ENCODE peak calls at places on chromosomes 13 and 19, in six cellular contexts. B, N, H, L, C and E are unnamed samples.
A peak's percentile ranks its signal among the peaks of the same experiment; 100 is the strongest.

GRCh38 chr13:99377641-99378040 is 70.4 kb upstream of the GPR183 start:
- DNase-seq in L (no peak), N (no peak), C (no peak), H (no peak), B (no peak), E (no peak)

GRCh38 chr13:51323824-51324511 is 15.5 kb upstream of the SERPINE3 start:
- DNase-seq in B (no peak), N (no peak), C (no peak), L (no peak), H (no peak), E (no peak)

GRCh38 chr19:55676384-55676783 is 1.4 kb downstream of the EPN1 start:
- DNase-seq in L (peak; percentile 21), B (no peak), H (no peak), C (peak; percentile 49), N (no peak), E (no peak)

GRCh38 chr19:18053571-18054219 is 33.0 kb downstream of the IL12RB1 start:
- DNase-seq in L (peak; percentile 55), C (peak; percentile 43), N (no peak), H (no peak), B (no peak), E (no peak)

GRCh38 chr19:33796164-33797100 is at the start of gene KCTD15:
- DNase-seq in H (no peak), B (peak; percentile 74), L (no peak), N (no peak), C (peak; percentile 39), E (no peak)

GRCh38 chr19:11387154-11388034 is 3.3 kb upstream of the EPOR start:
- DNase-seq in N (no peak), H (no peak), B (no peak), C (no peak), L (no peak), E (no peak)

GRCh38 chr19:42201489-42202289 is 15.8 kb downstream of the DEDD2 start:
- DNase-seq in C (no peak), B (no peak), L (no peak), N (no peak), H (no peak), E (no peak)

GRCh38 chr13:99656843-99657506 is 155.7 kb downstream of the TM9SF2 start:
- DNase-seq in C (no peak), B (no peak), H (no peak), L (no peak), N (no peak), E (no peak)

GRCh38 chr13:24116103-24116502 is 44.4 kb upstream of the SPATA13 start:
- DNase-seq in L (no peak), N (no peak), H (no peak), C (no peak), B (no peak), E (no peak)

GRCh38 chr13:21118180-21118579 is 56.8 kb upstream of the LATS2 start:
- DNase-seq in H (no peak), B (no peak), N (no peak), L (no peak), C (no peak), E (no peak)

GRCh38 chr13:57631607-57632275 is at the start of gene PCDH17:
- DNase-seq in L (no peak), H (peak; percentile 65), C (peak; percentile 38), N (no peak), B (peak; percentile 7), E (no peak)

GRCh38 chr19:18321729-18322091 is 1.2 kb downstream of the LSM4 start:
- DNase-seq in L (no peak), N (no peak), H (no peak), B (no peak), C (peak; percentile 25), E (no peak)

GRCh38 chr19:463483-464130 is 2.8 kb upstream of the SHC2 start:
- DNase-seq in B (no peak), N (no peak), H (no peak), L (no peak), C (no peak), E (no peak)

GRCh38 chr19:495047-495439 is 1.2 kb upstream of the MADCAM1 start:
- DNase-seq in L (no peak), N (no peak), B (no peak), H (no peak), C (no peak), E (no peak)

GRCh38 chr13:99380402-99380801 is 73.2 kb upstream of the GPR183 start:
- DNase-seq in C (no peak), L (no peak), H (no peak), B (no peak), N (no peak), E (no peak)

GRCh38 chr13:70390064-70390463 is 281.8 kb upstream of the KLHL1 start:
- DNase-seq in N (no peak), L (no peak), H (no peak), C (no peak), B (no peak), E (no peak)

GRCh38 chr13:70388935-70389334 is 280.7 kb upstream of the KLHL1 start:
- DNase-seq in B (no peak), C (no peak), H (no peak), N (no peak), L (no peak), E (no peak)

GRCh38 chr13:70385852-70386251 is 277.6 kb upstream of the KLHL1 start:
- DNase-seq in C (no peak), B (no peak), H (no peak), L (no peak), N (no peak), E (no peak)

GRCh38 chr13:70384156-70384555 is 275.9 kb upstream of the KLHL1 start:
- DNase-seq in H (no peak), L (no peak), C (no peak), N (no peak), B (no peak), E (no peak)

DNA sequence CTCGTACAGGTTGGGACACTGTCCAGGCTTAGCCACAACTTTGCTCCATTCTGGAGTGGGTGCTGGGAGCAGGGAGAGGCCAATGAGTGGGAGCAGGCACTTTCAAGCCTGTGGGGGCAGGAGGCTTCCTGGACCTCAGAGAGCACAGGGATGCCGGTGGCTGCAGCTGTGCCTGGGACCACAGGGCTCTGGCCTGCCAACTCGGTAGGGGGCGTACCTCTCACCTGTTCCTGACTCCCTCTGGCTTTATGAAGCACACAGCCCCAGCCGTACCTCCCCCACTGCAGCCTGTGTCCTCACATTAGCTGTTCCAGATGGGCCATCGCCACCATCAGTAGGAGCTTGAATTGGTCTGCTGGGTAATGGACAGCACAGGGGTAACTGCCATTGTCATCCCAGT is 278.7 kb upstream of the KLHL1 start:
- DNase-seq in H (no peak), N (no peak), C (no peak), L (no peak), B (no peak), E (no peak)
- TF ChIP-seq CTCF in H (no peak), N (no peak), C (no peak), L (no peak), B (no peak), E (no peak)

GRCh38 chr19:32138416-32138815 is 207.0 kb upstream of the ZNF507 start:
- DNase-seq in C (no peak), L (no peak), N (no peak), H (no peak), B (no peak), E (no peak)
- TF ChIP-seq CTCF in C (no peak), L (no peak), N (no peak), H (no peak), B (no peak), E (no peak)

DNA sequence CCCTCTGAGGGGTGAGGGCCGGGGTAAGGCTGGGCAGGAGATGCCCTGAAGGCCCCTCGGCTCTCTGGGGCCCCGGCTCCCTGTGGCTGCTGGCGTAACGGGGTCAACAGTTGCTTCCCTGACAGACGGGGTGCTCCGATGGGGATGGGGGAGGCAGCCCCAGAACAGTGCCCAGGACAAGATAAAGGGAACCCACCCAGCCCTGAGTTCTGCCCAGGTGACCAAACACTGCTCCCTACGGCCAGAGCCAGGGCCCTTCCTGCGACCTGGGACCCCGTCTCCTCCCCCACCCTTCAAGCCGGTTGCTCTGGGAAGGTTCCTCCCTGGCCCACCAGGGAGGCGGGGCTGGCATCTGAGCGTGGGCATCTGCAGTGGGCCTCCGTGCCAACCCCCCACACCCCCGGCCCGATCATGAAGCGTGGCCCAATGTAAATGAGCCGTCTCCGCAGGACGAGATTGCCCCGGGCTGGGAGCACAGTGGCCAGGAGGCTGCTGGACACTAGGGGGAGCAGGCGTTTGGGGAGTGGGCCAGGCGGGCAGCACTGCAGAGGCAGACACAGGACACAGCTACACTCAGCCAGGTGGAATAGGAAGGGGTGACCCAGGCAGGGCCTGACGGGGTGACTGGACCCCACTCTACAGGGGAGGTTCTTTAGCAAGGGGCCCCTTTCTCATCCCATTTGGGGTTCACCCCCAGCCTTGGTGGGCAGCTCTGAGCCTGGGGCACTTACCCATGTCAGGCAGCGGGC is 1.1 kb upstream of the NKPD1 start:
- DNase-seq in C (peak; percentile 26), L (no peak), B (no peak), H (no peak), N (no peak), E (no peak)
- TF ChIP-seq CTCF in C (peak; percentile 73), L (peak; percentile 75), B (no peak), H (peak; percentile 13), N (peak; percentile 23), E (peak; percentile 37)

DNA sequence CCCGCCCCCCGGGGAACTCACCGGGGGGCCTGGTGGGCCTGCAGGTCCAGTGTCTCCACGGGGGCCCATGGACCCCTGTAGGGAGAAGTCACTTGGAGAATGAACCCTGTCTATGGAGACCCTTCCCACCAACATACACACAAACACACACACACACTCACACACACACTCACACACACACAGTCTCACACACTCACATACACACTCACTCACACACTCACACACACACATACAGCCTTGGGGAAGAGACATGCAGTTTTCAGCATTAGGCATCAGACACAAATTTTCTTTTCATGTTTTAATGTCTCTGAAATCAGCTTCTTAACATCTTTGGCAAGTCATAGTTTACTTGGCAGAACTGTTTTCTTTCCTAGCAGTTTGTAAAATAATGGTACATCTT is 31.0 kb upstream of the OLFM2 start:
- DNase-seq in B (no peak), L (no peak), C (no peak), N (no peak), H (no peak), E (no peak)
- TF ChIP-seq CTCF in B (no peak), L (no peak), C (no peak), N (no peak), H (no peak), E (no peak)

DNA sequence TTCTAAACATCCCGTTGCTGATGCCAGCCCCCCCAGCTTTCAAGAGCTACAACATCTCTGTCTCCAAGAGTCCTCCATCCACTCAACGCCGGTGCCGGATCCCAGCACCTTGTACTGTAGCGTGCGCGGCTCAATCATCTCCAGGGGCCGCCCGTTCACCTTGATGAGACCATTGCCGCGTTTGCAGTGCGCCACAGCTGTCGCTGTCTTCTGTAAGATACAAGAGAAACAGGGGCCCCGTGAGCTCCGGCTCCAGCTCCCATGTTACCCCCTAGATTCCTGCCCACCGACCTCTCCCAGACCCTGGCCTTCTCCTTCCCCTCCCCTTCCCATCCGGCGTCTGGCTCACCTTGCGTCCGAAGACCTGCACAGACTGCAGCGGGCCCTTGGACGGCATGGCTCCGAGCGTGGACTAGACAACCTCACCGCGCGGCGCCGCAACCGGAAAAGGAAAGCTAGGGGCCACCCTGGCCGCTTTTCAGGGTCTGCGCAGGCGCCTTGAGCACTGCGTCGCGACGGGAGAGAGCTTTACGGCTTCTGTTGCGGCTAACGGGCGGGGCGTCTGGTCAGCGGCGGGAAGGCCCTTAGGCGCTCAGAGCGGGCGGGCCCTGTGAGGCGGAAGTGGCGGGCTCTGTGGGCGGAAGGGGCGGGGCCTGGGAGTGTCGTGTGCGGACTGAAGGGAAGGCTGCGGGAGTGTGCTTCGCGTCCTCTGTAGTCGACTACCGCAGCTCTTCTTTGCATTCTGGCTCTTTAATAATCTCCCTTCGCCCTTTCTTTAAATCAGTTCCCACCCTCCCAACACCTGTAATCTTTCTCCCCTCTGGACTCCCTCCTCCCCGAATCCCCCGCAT is at the start of gene RPS16:
- DNase-seq in L (peak; percentile 97), B (peak; percentile 98), H (peak; percentile 98), N (peak; percentile 96), C (peak; percentile 95), E (peak; percentile 81)
- TF ChIP-seq CTCF in L (no peak), B (no peak), H (no peak), N (peak; percentile 53), C (no peak), E (no peak)

GRCh38 chr13:97753942-97754670 is 199.4 kb upstream of the IPO5 start:
- DNase-seq in B (no peak), H (no peak), L (no peak), N (no peak), C (no peak), E (no peak)
- TF ChIP-seq CTCF in B (no peak), H (no peak), L (no peak), N (no peak), C (no peak), E (no peak)